ENCODE peak calls at places on chromosomes 7 and 10, in ten cellular contexts. J is CD8-positive, alpha-beta memory T cell; F is endothelial cell; A is epithelial cell of prostate; R is H1; T is CD4-positive, alpha-beta memory T cell; E is left cardiac atrium; V is activated CD4-positive, alpha-beta T cell treated with anti-CD3 and anti-CD28 coated beads, Interleukin-2, amount 50 U/mL, for 1 hour; M is NCI-H2081; P is GM23338. B is an unnamed sample.

GRCh38 chr10:59245751-59246150 is 69.3 kb downstream of the PHYHIPL start:
- DNase-seq in E (no peak), V (no peak), P (no peak), R (no peak), F (no peak), J (no peak), M (no peak), T (no peak), A (no peak), B (no peak)

GRCh38 chr7:68503400-68503799 is 1094.9 kb upstream of the AUTS2 start:
- DNase-seq in R (no peak), A (no peak), V (no peak), E (no peak), M (no peak), T (no peak), F (no peak), J (no peak), P (no peak), B (no peak)

GRCh38 chr7:157635669-157636068 is 298.9 kb downstream of the DNAJB6 start:
- DNase-seq in F (no peak), M (no peak), P (no peak), E (no peak), T (no peak), V (no peak), A (no peak), J (no peak), R (no peak), B (no peak)

GRCh38 chr7:135713836-135714470 is 14.0 kb downstream of the SLC13A4 start:
- DNase-seq in T (no peak), R (no peak), F (no peak), A (no peak), V (no peak), E (no peak), J (no peak), M (no peak), P (no peak), B (no peak)

GRCh38 chr7:141072548-141073172 is 1.2 kb upstream of the TMEM178B start:
- DNase-seq in A (no peak), T (no peak), J (no peak), M (peak), F (peak), E (peak), P (peak), V (peak), R (peak), B (peak)

GRCh38 chr7:30163231-30163894 is 28.6 kb downstream of the MTURN start:
- DNase-seq in R (no peak), T (no peak), J (peak), M (peak), E (peak), F (no peak), V (no peak), A (no peak), P (no peak), B (peak)

GRCh38 chr7:77426521-77427051 is 10.4 kb upstream of the GSAP start:
- DNase-seq in M (no peak), E (no peak), V (no peak), A (no peak), P (peak), J (no peak), T (no peak), F (no peak), R (no peak), B (no peak)

GRCh38 chr7:28062197-28062988 is 118.2 kb downstream of the JAZF1 start:
- DNase-seq in J (no peak), R (peak), F (peak), M (peak), A (no peak), T (peak), P (peak), V (peak), E (peak), B (no peak)

GRCh38 chr10:71394926-71395562 is 1.7 kb upstream of the CDH23 start:
- DNase-seq in T (no peak), M (no peak), F (no peak), V (no peak), E (no peak), P (no peak), J (no peak), A (no peak), R (peak), B (no peak)

GRCh38 chr7:116236020-116236630 is 25.8 kb downstream of the TES start:
- DNase-seq in J (peak), A (no peak), F (peak), V (peak), T (peak), P (peak), E (peak), M (peak), R (no peak), B (no peak)

GRCh38 chr7:112462236-112462635 is 12.0 kb downstream of the IFRD1 start:
- DNase-seq in A (peak), F (no peak), V (no peak), M (no peak), R (no peak), T (no peak), P (no peak), J (no peak), E (no peak), B (no peak)

GRCh38 chr10:76000550-76000949 is 569.1 kb downstream of the LRMDA start:
- DNase-seq in F (no peak), V (no peak), J (no peak), R (no peak), M (no peak), A (no peak), T (no peak), P (no peak), E (no peak), B (no peak)

GRCh38 chr10:44009891-44010290 is 361.2 kb upstream of the ZNF32 start:
- DNase-seq in V (no peak), A (no peak), J (no peak), F (no peak), P (no peak), R (no peak), T (no peak), M (no peak), E (no peak), B (no peak)

GRCh38 chr7:149865437-149865836 is 8.3 kb upstream of the ATP6V0E2 start:
- DNase-seq in F (no peak), A (no peak), T (peak), E (no peak), R (no peak), P (no peak), M (no peak), J (peak), V (peak), B (no peak)

GRCh38 chr10:67837519-67838314 is at the start of gene DNAJC12:
- DNase-seq in P (peak), F (no peak), V (no peak), E (no peak), M (peak), T (no peak), A (no peak), R (no peak), J (no peak), B (no peak)

GRCh38 chr10:22365233-22365632 is 19.9 kb downstream of the SPAG6 start:
- DNase-seq in V (no peak), J (no peak), E (no peak), M (no peak), F (no peak), R (no peak), A (no peak), T (no peak), P (no peak), B (no peak)

GRCh38 chr7:25982684-25983083 is 169.3 kb upstream of the NFE2L3 start:
- DNase-seq in E (no peak), P (no peak), V (no peak), J (no peak), M (no peak), A (no peak), T (no peak), F (no peak), R (no peak), B (no peak)

GRCh38 chr7:44891372-44891771 is 6.0 kb upstream of the PURB start:
- DNase-seq in E (no peak), P (no peak), J (peak), V (peak), R (no peak), T (peak), F (no peak), A (no peak), M (no peak), B (no peak)

GRCh38 chr7:114943953-114944741 is 22.3 kb downstream of the MDFIC start:
- DNase-seq in F (no peak), J (no peak), E (no peak), R (no peak), T (no peak), P (no peak), M (no peak), V (no peak), A (no peak), B (no peak)

GRCh38 chr10:84340632-84341537 is 12.5 kb downstream of the CCSER2 start:
- DNase-seq in M (no peak), A (no peak), T (no peak), J (no peak), R (no peak), E (no peak), F (no peak), P (no peak), V (no peak), B (no peak)

GRCh38 chr10:113167702-113168101 is 217.7 kb downstream of the TCF7L2 start:
- DNase-seq in E (no peak), P (no peak), F (no peak), J (no peak), M (no peak), T (no peak), V (no peak), A (no peak), R (no peak), B (no peak)

GRCh38 chr10:102644066-102644645 is at the start of gene TRIM8:
- DNase-seq in J (peak), P (peak), V (peak), A (no peak), M (peak), T (peak), R (peak), F (peak), E (peak), B (no peak)

GRCh38 chr10:102334106-102334505 is 61.4 kb upstream of the NFKB2 start:
- DNase-seq in M (no peak), A (no peak), V (no peak), R (no peak), F (no peak), P (no peak), J (no peak), T (no peak), E (peak), B (no peak)

GRCh38 chr7:93622036-93622714 is 47.7 kb upstream of the CALCR start:
- DNase-seq in V (no peak), M (peak), E (no peak), J (no peak), P (peak), R (no peak), A (no peak), T (no peak), F (peak), B (no peak)

B was measured in RWPE2.